ENCODE peak calls at places on chromosomes 16 and 17, in five cellular contexts. R, I, H, O and P are unnamed samples.

GRCh38 chr16:52184336-52184735 is 362.6 kb downstream of the TOX3 start:
- DNase-seq in R (no peak), I (no peak), H (no peak), O (no peak), P (no peak)

GRCh38 chr17:81368161-81368560 is 27.1 kb upstream of the BAHCC1 start:
- DNase-seq in R (no peak), I (no peak), H (no peak), O (no peak), P (no peak)

GRCh38 chr17:45648642-45649041 is 135.5 kb upstream of the CRHR1 start:
- DNase-seq in R (no peak), I (no peak), H (no peak), O (no peak), P (no peak)

GRCh38 chr17:70190959-70191805 is 21.9 kb downstream of the KCNJ2 start:
- DNase-seq in R (no peak), I (no peak), H (no peak), O (peak), P (no peak)

GRCh38 chr16:78505544-78506371 is 406.3 kb downstream of the WWOX start:
- DNase-seq in R (no peak), I (peak), H (no peak), O (peak), P (peak)

GRCh38 chr16:19698480-19699465 is 19.3 kb downstream of the KNOP1 start:
- DNase-seq in R (no peak), I (no peak), H (no peak), O (no peak), P (no peak)

GRCh38 chr17:37607637-37608368 is 1.4 kb downstream of the SYNRG start:
- DNase-seq in R (no peak), I (no peak), H (no peak), O (no peak), P (no peak)

GRCh38 chr17:4073983-4074830 is 68.6 kb downstream of the ZZEF1 start:
- DNase-seq in R (no peak), I (peak), H (no peak), O (no peak), P (no peak)

GRCh38 chr16:15518412-15519351 is 84.3 kb downstream of the BMERB1 start:
- DNase-seq in R (no peak), I (peak), H (peak), O (no peak), P (peak)

GRCh38 chr16:67990018-67990386 is 9.3 kb downstream of the DPEP2 start:
- DNase-seq in R (no peak), I (no peak), H (no peak), O (no peak), P (no peak)

GRCh38 chr17:64213995-64214507 is 49.0 kb downstream of the TEX2 start:
- DNase-seq in R (no peak), I (no peak), H (no peak), O (no peak), P (no peak)

GRCh38 chr16:68764866-68765265 is 27.8 kb downstream of the CDH1 start:
- DNase-seq in R (no peak), I (no peak), H (no peak), O (no peak), P (no peak)

GRCh38 chr16:77406680-77407079 is 28.2 kb downstream of the ADAMTS18 start:
- DNase-seq in R (no peak), I (no peak), H (peak), O (no peak), P (no peak)

GRCh38 chr16:4634768-4635167 is 10.1 kb downstream of the MGRN1 start:
- DNase-seq in R (no peak), I (no peak), H (no peak), O (no peak), P (no peak)

GRCh38 chr16:66304961-66305360 is 61.5 kb upstream of the CDH5 start:
- DNase-seq in R (no peak), I (no peak), H (no peak), O (no peak), P (no peak)

GRCh38 chr16:48014349-48015135 is 141.3 kb downstream of the ABCC12 start:
- DNase-seq in R (no peak), I (no peak), H (peak), O (no peak), P (no peak)